ENCODE peak calls at places on chromosomes 2 and 18, in seven cellular contexts. I, T, N, E, Y, R and P are unnamed samples.

GRCh38 chr18:48552130-48552529 is 13.3 kb downstream of the CTIF start:
- DNase-seq in E (no peak), R (no peak), I (no peak), N (no peak), Y (no peak), T (no peak), P (no peak)

GRCh38 chr2:221752781-221753180 is 180.7 kb upstream of the EPHA4 start:
- DNase-seq in R (no peak), I (no peak), Y (no peak), E (no peak), T (no peak), N (no peak), P (no peak)

GRCh38 chr2:133561045-133561852 is 7.0 kb downstream of the NCKAP5 start:
- DNase-seq in R (peak; percentile 69), N (peak; percentile 75), I (peak; percentile 17), E (no peak), T (peak; percentile 30), Y (peak; percentile 91), P (peak; percentile 39)

GRCh38 chr2:150469706-150470105 is 17.8 kb downstream of the RND3 start:
- DNase-seq in R (no peak), T (no peak), N (no peak), I (no peak), Y (no peak), E (no peak), P (no peak)

GRCh38 chr2:165833156-165833555 is 39.1 kb upstream of the GALNT3 start:
- DNase-seq in Y (peak; percentile 48), E (no peak), N (no peak), I (no peak), R (peak; percentile 64), T (no peak), P (peak; percentile 41)

GRCh38 chr2:134290363-134290762 is 36.5 kb downstream of the MGAT5 start:
- DNase-seq in T (peak; percentile 59), E (no peak), Y (no peak), I (no peak), N (no peak), R (no peak), P (no peak)

GRCh38 chr2:64865073-64865830 is 123.9 kb upstream of the SLC1A4 start:
- DNase-seq in I (peak; percentile 51), Y (peak; percentile 67), T (peak; percentile 76), E (peak; percentile 96), N (peak; percentile 61), R (peak; percentile 51), P (peak; percentile 34)

GRCh38 chr2:99881901-99882591 is 260.3 kb downstream of the AFF3 start:
- DNase-seq in T (peak; percentile 73), I (no peak), R (peak; percentile 93), N (no peak), E (peak; percentile 21), Y (peak; percentile 93), P (peak; percentile 81)

GRCh38 chr2:174717273-174717672 is 47.0 kb downstream of the CHRNA1 start:
- DNase-seq in N (peak; percentile 69), Y (peak; percentile 12), I (no peak), R (peak; percentile 53), E (no peak), T (no peak), P (no peak)

GRCh38 chr2:238099709-238100048 is 461 bp upstream of the ESPNL start:
- DNase-seq in R (no peak), E (no peak), N (no peak), T (no peak), Y (no peak), I (no peak), P (no peak)

GRCh38 chr18:3261393-3262233 is at the start of gene MYL12B:
- DNase-seq in E (peak; percentile 86), Y (peak; percentile 69), T (peak; percentile 88), N (peak; percentile 80), I (peak; percentile 63), R (peak; percentile 79), P (no peak)

GRCh38 chr2:19020144-19021099 is 338.0 kb downstream of the OSR1 start:
- DNase-seq in N (no peak), I (no peak), Y (no peak), T (no peak), R (no peak), E (no peak), P (no peak)

GRCh38 chr18:63025251-63025710 is 294.3 kb downstream of the BCL2 start:
- DNase-seq in T (no peak), R (peak; percentile 1), E (peak; percentile 75), N (peak; percentile 27), I (no peak), Y (no peak), P (no peak)

GRCh38 chr2:199806179-199806578 is 44.8 kb downstream of the FTCDNL1 start:
- DNase-seq in Y (peak; percentile 65), T (no peak), R (no peak), E (no peak), I (no peak), N (no peak), P (no peak)

GRCh38 chr2:239756392-239757153 is 268.6 kb downstream of the NDUFA10 start:
- DNase-seq in I (no peak), T (no peak), E (no peak), Y (peak; percentile 42), N (no peak), R (no peak), P (no peak)

GRCh38 chr2:20525041-20526035 is 78.5 kb downstream of the RHOB start:
- DNase-seq in E (no peak), T (no peak), I (no peak), Y (peak; percentile 79), N (no peak), R (peak; percentile 60), P (peak; percentile 22)

GRCh38 chr2:241036397-241036963 is 38.1 kb downstream of the SNED1 start:
- DNase-seq in T (no peak), E (peak; percentile 91), N (peak; percentile 91), I (no peak), R (peak; percentile 17), Y (peak; percentile 32), P (no peak)

GRCh38 chr2:141271346-141271745 is 859.5 kb downstream of the LRP1B start:
- DNase-seq in Y (peak; percentile 24), N (no peak), T (no peak), R (peak; percentile 13), I (no peak), E (no peak), P (no peak)

GRCh38 chr2:11598228-11598731 is 64.4 kb downstream of the GREB1 start:
- DNase-seq in R (no peak), T (no peak), I (no peak), N (peak; percentile 39), Y (no peak), E (no peak), P (no peak)

GRCh38 chr18:7512326-7512725 is 54.8 kb upstream of the PTPRM start:
- DNase-seq in I (no peak), N (no peak), Y (no peak), T (no peak), E (no peak), R (no peak), P (no peak)

GRCh38 chr2:88170472-88170892 is 336 bp downstream of the THNSL2 start:
- DNase-seq in I (no peak), E (peak; percentile 83), T (no peak), Y (peak; percentile 52), N (no peak), R (no peak), P (no peak)

GRCh38 chr2:602571-603366 is 74.4 kb downstream of the TMEM18 start:
- DNase-seq in N (no peak), T (no peak), E (no peak), R (peak; percentile 21), Y (no peak), I (no peak), P (no peak)

GRCh38 chr2:134098258-134098785 is 155.6 kb upstream of the MGAT5 start:
- DNase-seq in Y (no peak), R (no peak), I (no peak), T (no peak), E (no peak), N (no peak), P (no peak)

GRCh38 chr2:241228081-241228859 is 39.8 kb downstream of the ANO7 start:
- DNase-seq in N (no peak), R (no peak), E (peak; percentile 45), T (no peak), I (no peak), Y (no peak), P (no peak)

GRCh38 chr2:35410431-35411061 is 945.0 kb upstream of the CRIM1 start:
- DNase-seq in Y (peak; percentile 52), E (peak; percentile 13), I (peak; percentile 3), T (peak; percentile 59), R (peak; percentile 56), N (peak; percentile 66), P (peak; percentile 24)

GRCh38 chr2:216842634-216843033 is 17.2 kb downstream of the TNP1 start:
- DNase-seq in R (no peak), E (no peak), T (no peak), Y (peak; percentile 13), I (no peak), N (no peak), P (no peak)

GRCh38 chr18:55420665-55420964 is 167.4 kb downstream of the TCF4 start:
- DNase-seq in E (no peak), N (no peak), Y (no peak), I (no peak), R (no peak), T (peak; percentile 59), P (no peak)

GRCh38 chr2:224749136-224749535 is 33.0 kb upstream of the CCDC195 start:
- DNase-seq in E (peak; percentile 19), T (no peak), Y (peak; percentile 8), R (no peak), I (no peak), N (no peak), P (no peak)

GRCh38 chr2:154836622-154837021 is 138.1 kb downstream of the KCNJ3 start:
- DNase-seq in R (no peak), I (no peak), N (no peak), Y (no peak), T (no peak), E (no peak), P (no peak)